ENCODE peak calls at places on chromosome 1, in nine cellular contexts. L is tibial nerve, T is astrocyte, U is Karpas-422, W is heart left ventricle, I is colonic mucosa, C is SJSA1, M is GM12878, D is sigmoid colon. Q is an unnamed sample.

GRCh38 chr1:84762664-84763063 is 72.4 kb upstream of the SSX2IP start:
- DNase-seq in C (no peak), D (no peak), W (no peak), I (no peak), M (no peak), L (no peak), U (no peak), T (no peak), Q (no peak)

GRCh38 chr1:3453203-3453761 is 1.2 kb upstream of the ARHGEF16 start:
- DNase-seq in L (peak; percentile 64), I (peak; percentile 88), U (peak; percentile 85), T (peak; percentile 11), C (peak; percentile 83), M (peak; percentile 1), W (peak; percentile 75), D (peak; percentile 78), Q (peak; percentile 57)

GRCh38 chr1:90706437-90707362 is 10.4 kb downstream of the BARHL2 start:
- DNase-seq in U (no peak), T (no peak), M (no peak), L (no peak), D (no peak), I (no peak), C (no peak), W (no peak), Q (no peak)

GRCh38 chr1:226498690-226499008 is 49.9 kb upstream of the STUM start:
- DNase-seq in U (no peak), C (peak; percentile 18), W (no peak), M (no peak), I (no peak), T (no peak), L (no peak), D (no peak), Q (no peak)

GRCh38 chr1:89999208-89999607 is 4.3 kb downstream of the ZNF326 start:
- DNase-seq in W (no peak), L (no peak), T (no peak), D (no peak), C (no peak), I (no peak), U (no peak), M (no peak), Q (no peak)

GRCh38 chr1:193539731-193540459 is 353.5 kb upstream of the B3GALT2 start:
- DNase-seq in M (peak; percentile 33), D (no peak), T (no peak), C (no peak), L (no peak), U (no peak), W (no peak), I (no peak), Q (peak; percentile 19)

GRCh38 chr1:241627453-241628329 is 12.5 kb downstream of the CHML start:
- DNase-seq in L (no peak), I (peak; percentile 56), M (peak; percentile 35), D (no peak), C (no peak), U (peak; percentile 86), T (peak; percentile 75), W (no peak), Q (no peak)

GRCh38 chr1:113246929-113247328 is 143.4 kb upstream of the MAGI3 start:
- DNase-seq in T (no peak), I (no peak), M (no peak), W (no peak), D (no peak), L (no peak), U (no peak), C (no peak), Q (no peak)

GRCh38 chr1:39268112-39268581 is 63.7 kb downstream of the MACF1 start:
- DNase-seq in L (peak; percentile 57), W (peak; percentile 28), U (peak; percentile 53), I (no peak), D (peak; percentile 85), C (peak; percentile 48), T (peak; percentile 88), M (no peak), Q (no peak)

GRCh38 chr1:204885288-204885711 is 14.6 kb downstream of the NFASC start:
- DNase-seq in M (no peak), W (peak; percentile 57), C (no peak), T (peak; percentile 82), U (no peak), L (peak; percentile 68), I (peak; percentile 62), D (peak; percentile 78), Q (no peak)

GRCh38 chr1:78176448-78176847 is 130.7 kb downstream of the GIPC2 start:
- DNase-seq in C (no peak), T (peak; percentile 87), U (no peak), I (peak; percentile 79), M (no peak), L (no peak), D (peak; percentile 65), W (peak; percentile 38), Q (no peak)

GRCh38 chr1:40384413-40384762 is 10.9 kb downstream of the SMAP2 start:
- DNase-seq in C (no peak), U (no peak), D (no peak), L (no peak), M (no peak), W (no peak), T (no peak), I (no peak), Q (no peak)

GRCh38 chr1:40385437-40386310 is 12.1 kb downstream of the SMAP2 start:
- DNase-seq in T (no peak), U (peak; percentile 77), W (no peak), C (no peak), L (no peak), D (no peak), M (peak; percentile 98), I (no peak), Q (peak; percentile 83)

GRCh38 chr1:40384887-40385286 is 11.4 kb downstream of the SMAP2 start:
- DNase-seq in C (no peak), U (no peak), L (no peak), M (no peak), D (no peak), I (no peak), T (no peak), W (no peak), Q (no peak)

GRCh38 chr1:40386796-40387195 is 13.3 kb downstream of the SMAP2 start:
- DNase-seq in W (no peak), C (no peak), D (no peak), U (no peak), T (no peak), L (no peak), I (no peak), M (no peak), Q (no peak)

GRCh38 chr1:40386311-40386778 is 12.8 kb downstream of the SMAP2 start:
- DNase-seq in C (no peak), M (no peak), W (no peak), T (no peak), D (no peak), U (no peak), L (no peak), I (no peak), Q (no peak)
- H3K4me3 ChIP-seq in C (no peak overlapping the region), M (peak overlapping the region; percentile 66), W (no peak overlapping the region), T (no peak overlapping the region), D (no peak overlapping the region), U (peak overlapping the region; percentile 4), L (peak overlapping the region; percentile 14), I (no peak overlapping the region), Q (peak overlapping the region; percentile 56)

GRCh38 chr1:165442053-165442452 is 2.9 kb downstream of the RXRG start:
- DNase-seq in I (no peak), T (no peak), M (no peak), C (no peak), L (no peak), U (no peak), W (no peak), D (no peak), Q (no peak)

GRCh38 chr1:165445388-165445787 is 462 bp upstream of the RXRG start:
- DNase-seq in D (no peak), L (no peak), T (no peak), U (no peak), C (no peak), W (no peak), M (no peak), I (no peak), Q (no peak)

GRCh38 chr1:165442653-165443052 is 2.3 kb downstream of the RXRG start:
- DNase-seq in T (no peak), M (no peak), L (no peak), D (no peak), W (no peak), I (no peak), U (no peak), C (no peak), Q (no peak)

GRCh38 chr1:165444897-165445370 is at the start of gene RXRG:
- DNase-seq in W (peak; percentile 68), L (peak; percentile 9), C (no peak), I (no peak), D (peak; percentile 67), T (no peak), U (no peak), M (no peak), Q (no peak)

DNA sequence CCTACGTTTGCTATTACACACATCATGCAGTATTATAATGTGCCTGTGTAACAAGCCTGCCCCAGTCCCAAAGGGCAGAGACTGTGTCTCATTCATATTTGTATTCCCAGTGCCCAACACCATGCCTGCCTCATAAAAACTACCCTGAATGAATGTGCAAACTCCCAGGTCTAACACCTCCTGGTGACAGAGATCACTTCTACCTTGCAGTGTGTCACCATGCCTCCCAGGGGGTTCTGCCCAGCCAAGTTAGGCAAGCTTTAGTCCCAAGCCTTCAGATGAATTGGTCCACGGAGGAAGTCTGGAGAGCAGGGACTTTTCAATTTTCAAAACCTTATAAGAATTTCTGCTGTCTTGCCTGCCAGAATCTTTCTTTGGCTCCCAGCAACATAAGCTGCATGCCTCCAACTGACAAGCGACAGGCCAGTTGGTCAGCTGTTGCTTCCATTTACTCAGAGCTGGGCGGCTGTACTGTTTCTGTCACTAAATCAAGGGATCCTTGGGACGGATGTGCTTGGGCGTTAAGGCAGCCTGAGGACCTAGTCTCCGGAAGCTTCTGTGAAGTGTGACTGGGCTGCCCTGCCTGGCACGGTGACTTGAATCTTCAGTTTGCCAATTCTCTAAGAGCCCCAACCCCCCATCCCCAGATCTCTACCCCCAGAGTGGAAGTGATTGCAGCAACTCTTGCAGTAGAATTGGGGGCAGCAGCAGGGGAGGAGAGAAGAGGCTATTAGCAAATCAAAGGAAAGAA is 1.2 kb downstream of the RXRG start:
- DNase-seq in D (peak; percentile 65), U (no peak), M (no peak), W (peak; percentile 70), L (no peak), T (no peak), C (no peak), I (no peak), Q (no peak)
- H3K27me3 ChIP-seq in D (peaks cover 40% of the 10 kb centered on the region), U (no peaks in the 10 kb centered on the region), M (peaks cover 6% of the 10 kb centered on the region), W (no peaks in the 10 kb centered on the region), L (peaks cover 25% of the 10 kb centered on the region), T (peaks cover 33% of the 10 kb centered on the region), C (peaks cover 49% of the 10 kb centered on the region), I (peaks cover 27% of the 10 kb centered on the region), Q (no peaks in the 10 kb centered on the region)

GRCh38 chr1:212678456-212679410 is 20.9 kb downstream of the BATF3 start:
- DNase-seq in L (no peak), T (no peak), C (no peak), W (no peak), I (no peak), U (no peak), M (peak; percentile 88), D (no peak), Q (peak; percentile 85)
- H3K4me3 ChIP-seq in L (no peak overlapping the region), T (no peak overlapping the region), C (no peak overlapping the region), W (no peak overlapping the region), I (no peak overlapping the region), U (no peak overlapping the region), M (peak overlapping the region; percentile 10), D (no peak overlapping the region), Q (no peak overlapping the region)

DNA sequence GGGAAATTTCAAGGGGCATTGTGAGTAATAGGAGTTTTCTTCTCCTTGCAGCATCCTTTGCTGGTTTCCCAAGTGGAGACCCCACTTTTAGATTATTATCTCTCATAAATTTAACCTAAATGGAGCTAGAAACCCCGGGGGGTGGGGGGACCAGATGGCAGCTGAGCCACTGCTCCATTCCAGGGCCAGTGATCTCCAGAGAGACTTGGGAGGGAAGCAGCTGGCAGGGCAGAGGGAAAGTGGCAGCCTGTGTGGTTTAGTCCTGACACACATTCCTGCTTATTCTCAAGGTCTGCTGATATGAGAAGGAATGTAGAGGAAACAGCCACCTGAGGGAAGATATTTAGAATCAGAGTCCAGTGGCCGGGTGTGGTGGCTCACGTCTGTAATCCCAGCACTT is 16.3 kb downstream of the PCP4L1 start:
- DNase-seq in D (no peak), L (no peak), W (no peak), M (no peak), U (no peak), I (no peak), T (no peak), C (no peak), Q (no peak)
- H3K27me3 ChIP-seq in D (no peaks in the 10 kb centered on the region), L (no peaks in the 10 kb centered on the region), W (no peaks in the 10 kb centered on the region), M (no peaks in the 10 kb centered on the region), U (no peaks in the 10 kb centered on the region), I (no peaks in the 10 kb centered on the region), T (peaks cover 19% of the 10 kb centered on the region), C (peaks cover 20% of the 10 kb centered on the region), Q (no peaks in the 10 kb centered on the region)

Q was measured in GM06990.